ENCODE peak calls at places on chromosomes 7 and 10, in four cellular contexts. One of them, this sample, is unnamed.
A peak's percentile ranks its signal among the peaks of the same experiment; 100 is the strongest.

GRCh38 chr10:47318706-47319105 is 3.5 kb upstream of the GDF2 start:
- DNase-seq in CD4-positive, alpha-beta T cell: no peak
- DNase-seq in body of pancreas: peak; percentile 8
- DNase-seq in GM12878: no peak
- DNase-seq in this sample: no peak

GRCh38 chr10:59649606-59650346 is 59.9 kb downstream of the SLC16A9 start:
- DNase-seq in CD4-positive, alpha-beta T cell: no peak
- DNase-seq in body of pancreas: no peak
- DNase-seq in GM12878: no peak
- DNase-seq in this sample: no peak

GRCh38 chr7:70193514-70193913 is 595.2 kb downstream of the AUTS2 start:
- DNase-seq in CD4-positive, alpha-beta T cell: no peak
- DNase-seq in body of pancreas: no peak
- DNase-seq in GM12878: no peak
- DNase-seq in this sample: peak; percentile 48

GRCh38 chr7:149720372-149721083 is 52.9 kb downstream of the ZNF467 start:
- DNase-seq in CD4-positive, alpha-beta T cell: no peak
- DNase-seq in body of pancreas: peak; percentile 88
- DNase-seq in GM12878: no peak
- DNase-seq in this sample: no peak

GRCh38 chr7:25666671-25667060 is 438.4 kb upstream of the NPVF start:
- DNase-seq in CD4-positive, alpha-beta T cell: no peak
- DNase-seq in body of pancreas: no peak
- DNase-seq in GM12878: no peak
- DNase-seq in this sample: no peak

GRCh38 chr7:12032146-12032545 is 178.9 kb upstream of the TMEM106B start:
- DNase-seq in CD4-positive, alpha-beta T cell: no peak
- DNase-seq in body of pancreas: no peak
- DNase-seq in GM12878: no peak
- DNase-seq in this sample: no peak

GRCh38 chr10:109203616-109204375 is 719.5 kb downstream of the XPNPEP1 start:
- DNase-seq in CD4-positive, alpha-beta T cell: no peak
- DNase-seq in body of pancreas: no peak
- DNase-seq in GM12878: no peak
- DNase-seq in this sample: no peak

GRCh38 chr7:43108255-43109011 is 4.0 kb upstream of the HECW1 start:
- DNase-seq in CD4-positive, alpha-beta T cell: peak; percentile 30
- DNase-seq in body of pancreas: peak; percentile 58
- DNase-seq in GM12878: peak; percentile 31
- DNase-seq in this sample: peak; percentile 10

GRCh38 chr10:3396116-3396515 is 223.5 kb upstream of the PITRM1 start:
- DNase-seq in CD4-positive, alpha-beta T cell: no peak
- DNase-seq in body of pancreas: no peak
- DNase-seq in GM12878: no peak
- DNase-seq in this sample: no peak

GRCh38 chr7:100671353-100672327 is 1.9 kb upstream of the GNB2 start:
- DNase-seq in CD4-positive, alpha-beta T cell: no peak
- DNase-seq in body of pancreas: no peak
- DNase-seq in GM12878: no peak
- DNase-seq in this sample: no peak

GRCh38 chr7:157437519-157438061 is 100.8 kb downstream of the DNAJB6 start:
- DNase-seq in CD4-positive, alpha-beta T cell: no peak
- DNase-seq in body of pancreas: no peak
- DNase-seq in GM12878: no peak
- DNase-seq in this sample: no peak

GRCh38 chr10:36163827-36164226 is 521.7 kb upstream of the FZD8 start:
- DNase-seq in CD4-positive, alpha-beta T cell: no peak
- DNase-seq in body of pancreas: no peak
- DNase-seq in GM12878: no peak
- DNase-seq in this sample: no peak

GRCh38 chr10:129525408-129525807 is 58.4 kb downstream of the MGMT start:
- DNase-seq in CD4-positive, alpha-beta T cell: no peak
- DNase-seq in body of pancreas: peak; percentile 46
- DNase-seq in GM12878: no peak
- DNase-seq in this sample: peak; percentile 74

GRCh38 chr7:131625817-131626372 is 69.5 kb upstream of the PODXL start:
- DNase-seq in CD4-positive, alpha-beta T cell: no peak
- DNase-seq in body of pancreas: no peak
- DNase-seq in GM12878: no peak
- DNase-seq in this sample: peak; percentile 69
- H3K27ac ChIP-seq in CD4-positive, alpha-beta T cell: no peak overlapping the region
- H3K27ac ChIP-seq in body of pancreas: no peak overlapping the region
- H3K27ac ChIP-seq in GM12878: no peak overlapping the region
- H3K27ac ChIP-seq in this sample: peak overlapping the region; percentile 58

DNA sequence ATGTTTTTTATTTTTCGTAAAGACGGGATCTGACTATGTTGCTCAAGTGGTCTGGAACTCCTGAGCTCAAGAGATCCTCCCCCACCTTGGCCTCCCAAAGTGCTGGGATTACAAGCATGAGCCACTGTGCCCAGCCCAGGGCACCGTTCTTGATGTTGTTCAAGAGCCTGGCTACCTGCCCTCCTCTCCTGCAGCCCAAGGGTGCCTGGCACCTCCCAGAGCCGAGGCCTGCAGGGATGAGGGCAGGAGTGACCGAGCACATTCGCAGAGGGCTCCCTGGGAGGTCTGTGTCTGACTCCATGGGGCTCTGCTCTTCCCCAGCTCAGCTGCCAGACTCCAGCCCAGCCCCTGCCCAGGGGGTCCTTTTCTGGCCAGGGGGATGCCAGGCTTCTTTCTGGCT is 15.4 kb downstream of the SH2B2 start:
- DNase-seq in CD4-positive, alpha-beta T cell: no peak
- DNase-seq in body of pancreas: no peak
- DNase-seq in GM12878: no peak
- DNase-seq in this sample: no peak
- H3K27ac ChIP-seq in CD4-positive, alpha-beta T cell: no peak overlapping the region
- H3K27ac ChIP-seq in body of pancreas: no peak overlapping the region
- H3K27ac ChIP-seq in GM12878: no peak overlapping the region
- H3K27ac ChIP-seq in this sample: no peak overlapping the region

GRCh38 chr10:30058111-30058510 is 1.3 kb downstream of the JCAD start:
- DNase-seq in CD4-positive, alpha-beta T cell: no peak
- DNase-seq in body of pancreas: no peak
- DNase-seq in GM12878: no peak
- DNase-seq in this sample: no peak
- H3K27ac ChIP-seq in CD4-positive, alpha-beta T cell: no peak overlapping the region
- H3K27ac ChIP-seq in body of pancreas: peak overlapping the region; percentile 85
- H3K27ac ChIP-seq in GM12878: no peak overlapping the region
- H3K27ac ChIP-seq in this sample: no peak overlapping the region

GRCh38 chr7:1560620-1561031 is 4.6 kb upstream of the TMEM184A start:
- DNase-seq in CD4-positive, alpha-beta T cell: no peak
- DNase-seq in body of pancreas: no peak
- DNase-seq in GM12878: no peak
- DNase-seq in this sample: no peak
- H3K27ac ChIP-seq in CD4-positive, alpha-beta T cell: no peak overlapping the region
- H3K27ac ChIP-seq in body of pancreas: no peak overlapping the region
- H3K27ac ChIP-seq in GM12878: no peak overlapping the region
- H3K27ac ChIP-seq in this sample: no peak overlapping the region

DNA sequence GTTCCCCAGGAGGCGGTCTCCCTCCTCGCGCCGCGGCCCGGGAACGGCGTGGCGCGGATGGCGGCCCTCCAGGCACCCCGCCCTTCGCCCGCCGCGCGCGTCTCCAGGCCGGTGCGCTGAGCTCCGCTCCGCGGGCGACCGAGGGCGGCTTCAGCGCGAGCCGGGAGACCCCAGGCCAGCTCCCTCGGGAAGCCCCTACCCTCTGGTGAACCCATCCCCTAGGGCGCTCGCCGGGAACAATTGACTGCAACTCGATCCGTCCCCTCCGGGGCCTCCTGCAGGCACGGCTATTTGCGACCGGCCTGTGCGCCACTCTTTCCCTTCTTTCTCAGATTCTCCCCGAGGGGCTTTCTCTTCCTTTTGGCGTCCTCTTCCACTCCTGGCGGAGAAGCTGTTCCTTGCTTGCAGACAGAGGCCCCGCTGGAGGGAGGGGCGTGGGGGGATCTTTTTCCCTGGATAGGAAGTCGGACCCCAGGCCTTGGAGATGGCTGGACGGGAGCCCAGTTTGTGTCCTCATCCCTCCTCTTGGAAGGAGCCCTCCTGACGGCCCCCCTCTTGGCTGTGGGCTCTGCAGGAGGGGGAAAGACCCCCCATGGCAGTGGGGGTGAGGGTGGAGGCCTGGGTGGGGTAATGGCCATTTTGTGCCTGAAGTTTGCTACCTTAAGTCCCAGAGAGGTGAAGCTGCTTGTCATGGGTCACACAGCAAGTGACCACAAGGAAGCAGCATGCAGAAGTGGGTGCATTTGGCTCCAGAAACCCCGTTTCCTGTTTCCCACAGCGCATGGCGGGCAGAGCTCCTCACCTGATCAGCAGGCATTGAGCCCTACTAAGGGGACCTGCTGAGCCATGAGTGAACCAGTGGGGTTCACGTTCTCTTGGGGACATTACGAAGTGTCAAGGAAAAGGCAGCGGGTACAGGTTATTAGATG is 171.2 kb upstream of the TNRC18 start:
- DNase-seq in CD4-positive, alpha-beta T cell: no peak
- DNase-seq in body of pancreas: no peak
- DNase-seq in GM12878: no peak
- DNase-seq in this sample: no peak
- H3K27ac ChIP-seq in CD4-positive, alpha-beta T cell: no peak overlapping the region
- H3K27ac ChIP-seq in body of pancreas: peak overlapping the region; percentile 38
- H3K27ac ChIP-seq in GM12878: peak overlapping the region; percentile 76
- H3K27ac ChIP-seq in this sample: peak overlapping the region; percentile 41

This sample was measured in foreskin keratinocyte.